ENCODE peak calls at places on chromosomes 4 and X, in eight cellular contexts. M is epithelial cell of esophagus, C is ovary, O is choroid plexus epithelial cell, W is lung, J is SJSA1, I is cardiac muscle cell, R is astrocyte of the spinal cord. V is an unnamed sample.

GRCh38 chr4:36208884-36209473 is 35.3 kb downstream of the ARAP2 start:
- DNase-seq in M (no peak), C (no peak), O (no peak), W (no peak), J (no peak), I (no peak), R (no peak), V (no peak)

GRCh38 chr4:187070740-187071139 is 347.1 kb upstream of the FAT1 start:
- DNase-seq in M (no peak), C (no peak), O (no peak), W (no peak), J (no peak), I (no peak), R (no peak), V (no peak)

GRCh38 chr4:143406523-143406922 is 69.8 kb downstream of the GAB1 start:
- DNase-seq in M (no peak), C (peak; percentile 45), O (peak; percentile 88), W (peak; percentile 57), J (no peak), I (no peak), R (peak; percentile 69), V (no peak)

GRCh38 chrX:132957211-132958085 is 981 bp downstream of the HS6ST2 start:
- DNase-seq in M (peak; percentile 48), C (peak; percentile 51), O (no peak), W (no peak), J (no peak), I (peak; percentile 67), R (no peak), V (no peak)

GRCh38 chr4:106659386-106659785 is 290.8 kb upstream of the GIMD1 start:
- DNase-seq in M (peak; percentile 45), C (no peak), O (peak; percentile 11), W (no peak), J (no peak), I (no peak), R (no peak), V (no peak)

GRCh38 chrX:15838017-15838416 is 16.6 kb downstream of the AP1S2 start:
- DNase-seq in M (no peak), C (no peak), O (no peak), W (no peak), J (no peak), I (no peak), R (no peak), V (no peak)

GRCh38 chrX:116384406-116384805 is 52.0 kb upstream of the SLC6A14 start:
- DNase-seq in M (no peak), C (no peak), O (peak; percentile 1), W (no peak), J (no peak), I (no peak), R (no peak), V (no peak)

GRCh38 chr4:120709986-120710385 is 212.5 kb downstream of the PRDM5 start:
- DNase-seq in M (peak; percentile 64), C (no peak), O (peak; percentile 81), W (no peak), J (no peak), I (no peak), R (peak; percentile 17), V (no peak)

GRCh38 chr4:112223956-112224355 is 7.6 kb upstream of the AP1AR start:
- DNase-seq in M (no peak), C (no peak), O (no peak), W (no peak), J (no peak), I (no peak), R (no peak), V (no peak)

GRCh38 chr4:63788271-63788670 is 621.0 kb downstream of the TECRL start:
- DNase-seq in M (no peak), C (no peak), O (no peak), W (no peak), J (no peak), I (no peak), R (no peak), V (no peak)

GRCh38 chr4:73275318-73275654 is 16.7 kb upstream of the ANKRD17 start:
- DNase-seq in M (no peak), C (no peak), O (no peak), W (no peak), J (no peak), I (no peak), R (no peak), V (no peak)

GRCh38 chrX:24190500-24191156 is 41.1 kb downstream of the ZFX start:
- DNase-seq in M (no peak), C (no peak), O (peak; percentile 75), W (no peak), J (no peak), I (no peak), R (peak; percentile 22), V (no peak)

GRCh38 chr4:111630705-111631104 is 514.5 kb upstream of the FAM241A start:
- DNase-seq in M (peak; percentile 50), C (no peak), O (peak; percentile 59), W (no peak), J (peak; percentile 40), I (peak; percentile 25), R (peak; percentile 48), V (no peak)

GRCh38 chrX:46912098-46912672 is at the start of gene JADE3:
- DNase-seq in M (peak; percentile 83), C (peak; percentile 76), O (peak; percentile 69), W (peak; percentile 69), J (peak; percentile 55), I (peak; percentile 84), R (peak; percentile 67), V (peak; percentile 91)

DNA sequence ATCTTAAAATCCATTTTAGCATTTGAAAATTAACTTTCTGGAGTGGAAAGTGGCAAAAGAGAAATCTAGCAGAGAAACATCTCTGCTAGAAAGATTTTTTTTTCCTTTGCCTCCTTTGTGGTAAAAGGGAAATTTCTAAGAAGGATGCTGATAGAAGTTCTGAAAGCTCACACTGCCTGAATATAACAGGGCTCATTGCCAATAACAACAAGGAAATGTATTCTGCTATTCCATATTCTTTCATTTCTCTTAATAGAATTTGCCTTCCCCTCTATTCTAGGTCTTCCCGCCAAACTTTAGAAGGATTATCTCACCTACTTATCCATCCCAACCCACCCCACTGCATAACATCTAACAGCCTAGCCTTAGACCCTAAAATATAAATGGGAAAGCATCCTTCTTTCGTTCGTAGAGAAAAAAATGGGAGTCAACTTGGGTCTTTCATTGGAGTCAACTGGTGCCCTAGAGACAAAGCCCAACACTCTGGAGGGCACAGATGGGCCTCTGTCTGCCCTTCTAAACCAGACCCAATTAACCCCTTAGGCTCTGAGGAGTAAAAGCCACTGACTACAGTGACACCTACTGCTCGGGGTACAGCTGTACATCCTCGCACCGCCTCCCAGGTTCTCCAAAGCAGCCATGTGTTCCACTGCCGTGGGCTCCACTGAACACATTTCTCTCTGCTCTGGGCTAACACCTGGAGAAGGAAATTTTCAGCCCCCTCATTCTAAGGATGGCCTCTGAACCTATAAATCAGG is 103.9 kb downstream of the MAML3 start:
- DNase-seq in M (peak; percentile 41), C (no peak), O (peak; percentile 70), W (no peak), J (no peak), I (peak; percentile 39), R (peak; percentile 64), V (no peak)
- H3K4me3 ChIP-seq in M (no peak overlapping the region), C (no peak overlapping the region), O (peak overlapping the region; percentile 1), W (no peak overlapping the region), J (no peak overlapping the region), I (no peak overlapping the region), R (peak overlapping the region; percentile 36), V (peak overlapping the region; percentile 45)

GRCh38 chrX:104250470-104250869 is 4.3 kb downstream of the ESX1 start:
- DNase-seq in M (no peak), C (no peak), O (no peak), W (no peak), J (no peak), I (no peak), R (no peak), V (no peak)

GRCh38 chrX:104254442-104255115 is at the start of gene ESX1:
- DNase-seq in M (no peak), C (no peak), O (peak; percentile 12), W (no peak), J (no peak), I (peak; percentile 44), R (no peak), V (no peak)

GRCh38 chrX:104255465-104255864 is 732 bp upstream of the ESX1 start:
- DNase-seq in M (no peak), C (no peak), O (no peak), W (no peak), J (no peak), I (no peak), R (no peak), V (no peak)

DNA sequence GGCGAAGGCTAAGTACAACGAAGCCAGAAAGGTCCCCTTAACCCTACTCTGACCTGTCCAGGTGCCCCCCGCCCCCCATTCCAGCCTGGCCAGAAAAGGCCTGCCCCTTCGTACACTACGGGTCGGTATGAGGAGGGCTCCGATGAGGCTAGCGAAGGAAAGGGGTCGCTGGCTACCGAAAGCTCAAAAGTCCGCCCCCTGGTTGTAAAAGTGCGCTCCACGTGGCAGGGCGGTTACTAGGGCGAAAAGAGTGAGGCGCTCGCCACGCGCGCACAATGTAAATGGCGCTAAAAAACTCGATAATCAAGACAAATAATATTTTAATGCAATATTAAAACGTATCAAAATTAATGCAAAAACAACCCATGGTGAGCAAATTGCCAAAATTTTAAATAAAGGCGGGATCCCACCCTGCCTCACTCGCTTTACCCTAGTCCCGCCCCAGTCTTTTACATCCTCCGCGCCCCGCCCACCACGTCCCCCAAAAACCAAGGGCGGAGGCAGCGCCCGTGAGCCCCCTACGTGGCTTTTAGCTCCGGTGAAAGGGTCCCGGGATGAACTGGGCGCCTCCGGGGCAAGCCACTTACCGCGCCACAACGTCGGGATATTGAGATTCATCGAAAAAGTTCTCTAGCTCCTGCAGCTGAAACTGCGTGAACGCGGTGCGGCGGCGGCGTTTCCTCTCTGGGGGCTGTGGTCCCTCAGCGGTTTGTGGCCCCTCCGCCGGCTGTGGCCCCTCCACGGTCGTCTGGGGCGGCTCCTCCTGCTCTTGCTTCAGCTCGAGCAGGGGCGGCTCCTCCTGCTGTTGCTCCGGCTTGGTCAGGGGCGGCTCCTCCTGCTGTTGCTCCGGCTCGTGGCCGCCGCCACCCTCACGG is 929 bp downstream of the ESX1 start:
- DNase-seq in M (no peak), C (no peak), O (no peak), W (no peak), J (no peak), I (peak; percentile 48), R (no peak), V (no peak)
- H3K4me3 ChIP-seq in M (no peak overlapping the region), C (no peak overlapping the region), O (peak overlapping the region; percentile 45), W (no peak overlapping the region), J (no peak overlapping the region), I (peak overlapping the region; percentile 16), R (peak overlapping the region; percentile 15), V (peak overlapping the region; percentile 27)

GRCh38 chr4:115219315-115219840 is 106.0 kb upstream of the NDST4 start:
- DNase-seq in M (no peak), C (no peak), O (no peak), W (no peak), J (no peak), I (peak; percentile 9), R (no peak), V (no peak)
- H3K4me3 ChIP-seq in M (no peak overlapping the region), C (no peak overlapping the region), O (no peak overlapping the region), W (no peak overlapping the region), J (no peak overlapping the region), I (no peak overlapping the region), R (no peak overlapping the region), V (no peak overlapping the region)

DNA sequence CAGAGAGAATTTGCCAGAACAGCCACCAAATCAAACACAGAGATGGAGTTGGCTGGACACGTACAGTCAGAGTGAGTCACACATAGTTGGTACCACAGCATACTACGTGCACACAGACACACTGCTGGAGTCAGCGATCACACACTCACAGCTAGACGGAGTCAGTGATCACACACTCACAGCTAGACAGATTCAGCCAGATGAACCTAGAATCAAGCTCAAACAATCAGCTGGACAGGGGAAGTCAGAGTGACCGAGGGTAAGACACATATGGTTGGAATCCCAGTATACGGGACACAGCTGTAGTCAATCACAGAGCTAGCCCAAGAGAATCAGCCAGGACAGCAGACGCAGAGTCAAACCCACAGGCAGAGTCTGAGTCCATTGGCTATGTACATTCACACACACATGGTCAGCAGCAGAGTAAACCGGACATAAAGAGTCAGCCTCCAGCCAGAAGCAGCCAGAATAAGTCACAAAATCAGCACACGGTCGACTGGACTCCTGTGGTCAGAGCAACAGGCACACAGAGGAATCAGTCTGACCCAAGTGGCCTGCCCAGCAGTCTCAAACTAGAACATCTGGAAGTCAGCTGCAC is 4.6 kb downstream of the SLC38A5 start:
- DNase-seq in M (peak; percentile 78), C (no peak), O (peak; percentile 86), W (no peak), J (peak; percentile 21), I (no peak), R (peak; percentile 83), V (no peak)
- H3K4me3 ChIP-seq in M (peak overlapping the region; percentile 18), C (no peak overlapping the region), O (no peak overlapping the region), W (no peak overlapping the region), J (no peak overlapping the region), I (no peak overlapping the region), R (no peak overlapping the region), V (no peak overlapping the region)